ENCODE peak calls at places on chromosome 14, in ten cellular contexts. One of them, this sample, is unnamed.

GRCh38 chr14:36582011-36582873 is at the start of gene NKX2-8:
- DNase-seq in A549: peak
- DNase-seq in kidney epithelial cell: no peak
- DNase-seq in GM12865: no peak
- DNase-seq in chondrocyte: no peak
- DNase-seq in bronchial epithelial cell: no peak
- DNase-seq in progenitor cell of endocrine pancreas: no peak
- DNase-seq in upper lobe of right lung: peak
- DNase-seq in MCF 10A: peak
- DNase-seq in body of pancreas: no peak
- DNase-seq in this sample: peak

GRCh38 chr14:105272623-105273022 is 24.3 kb downstream of the BTBD6 start:
- DNase-seq in chondrocyte: no peak
- DNase-seq in A549: no peak
- DNase-seq in GM12865: no peak
- DNase-seq in progenitor cell of endocrine pancreas: no peak
- DNase-seq in body of pancreas: peak
- DNase-seq in bronchial epithelial cell: no peak
- DNase-seq in upper lobe of right lung: no peak
- DNase-seq in kidney epithelial cell: no peak
- DNase-seq in MCF 10A: no peak
- DNase-seq in this sample: no peak

GRCh38 chr14:55600784-55601561 is 21.0 kb downstream of the KTN1 start:
- DNase-seq in bronchial epithelial cell: peak
- DNase-seq in A549: no peak
- DNase-seq in upper lobe of right lung: no peak
- DNase-seq in kidney epithelial cell: no peak
- DNase-seq in body of pancreas: no peak
- DNase-seq in chondrocyte: no peak
- DNase-seq in progenitor cell of endocrine pancreas: no peak
- DNase-seq in GM12865: no peak
- DNase-seq in MCF 10A: peak
- DNase-seq in this sample: peak

GRCh38 chr14:105939810-105940508 is 413.6 kb downstream of the TMEM121 start:
- DNase-seq in progenitor cell of endocrine pancreas: no peak
- DNase-seq in A549: no peak
- DNase-seq in bronchial epithelial cell: no peak
- DNase-seq in body of pancreas: no peak
- DNase-seq in chondrocyte: no peak
- DNase-seq in GM12865: peak
- DNase-seq in MCF 10A: no peak
- DNase-seq in kidney epithelial cell: no peak
- DNase-seq in upper lobe of right lung: no peak
- DNase-seq in this sample: no peak

GRCh38 chr14:105283899-105284298 is 16.9 kb downstream of the BRF1 start:
- DNase-seq in A549: no peak
- DNase-seq in bronchial epithelial cell: no peak
- DNase-seq in MCF 10A: no peak
- DNase-seq in GM12865: no peak
- DNase-seq in progenitor cell of endocrine pancreas: no peak
- DNase-seq in upper lobe of right lung: no peak
- DNase-seq in chondrocyte: no peak
- DNase-seq in kidney epithelial cell: no peak
- DNase-seq in body of pancreas: no peak
- DNase-seq in this sample: no peak

GRCh38 chr14:100864960-100865681 is 38.4 kb downstream of the RTL1 start:
- DNase-seq in progenitor cell of endocrine pancreas: no peak
- DNase-seq in GM12865: no peak
- DNase-seq in bronchial epithelial cell: peak
- DNase-seq in MCF 10A: no peak
- DNase-seq in chondrocyte: peak
- DNase-seq in upper lobe of right lung: peak
- DNase-seq in body of pancreas: no peak
- DNase-seq in kidney epithelial cell: no peak
- DNase-seq in A549: no peak
- DNase-seq in this sample: peak

GRCh38 chr14:99472937-99473336 is 7.7 kb downstream of the SETD3 start:
- DNase-seq in GM12865: no peak
- DNase-seq in A549: no peak
- DNase-seq in upper lobe of right lung: no peak
- DNase-seq in progenitor cell of endocrine pancreas: no peak
- DNase-seq in chondrocyte: no peak
- DNase-seq in body of pancreas: no peak
- DNase-seq in kidney epithelial cell: no peak
- DNase-seq in bronchial epithelial cell: no peak
- DNase-seq in MCF 10A: no peak
- DNase-seq in this sample: no peak

GRCh38 chr14:104784846-104785707 is 10.5 kb downstream of the AKT1 start:
- DNase-seq in kidney epithelial cell: no peak
- DNase-seq in chondrocyte: no peak
- DNase-seq in A549: no peak
- DNase-seq in MCF 10A: no peak
- DNase-seq in progenitor cell of endocrine pancreas: no peak
- DNase-seq in upper lobe of right lung: peak
- DNase-seq in bronchial epithelial cell: no peak
- DNase-seq in body of pancreas: peak
- DNase-seq in GM12865: no peak
- DNase-seq in this sample: no peak

GRCh38 chr14:75247286-75247922 is 31.2 kb upstream of the FOS start:
- DNase-seq in kidney epithelial cell: no peak
- DNase-seq in progenitor cell of endocrine pancreas: no peak
- DNase-seq in GM12865: peak
- DNase-seq in MCF 10A: no peak
- DNase-seq in chondrocyte: peak
- DNase-seq in body of pancreas: no peak
- DNase-seq in bronchial epithelial cell: no peak
- DNase-seq in A549: no peak
- DNase-seq in upper lobe of right lung: no peak
- DNase-seq in this sample: no peak

GRCh38 chr14:77097689-77098469 is at the start of gene CIPC:
- DNase-seq in body of pancreas: peak
- DNase-seq in bronchial epithelial cell: peak
- DNase-seq in progenitor cell of endocrine pancreas: peak
- DNase-seq in chondrocyte: peak
- DNase-seq in kidney epithelial cell: peak
- DNase-seq in GM12865: peak
- DNase-seq in upper lobe of right lung: peak
- DNase-seq in A549: peak
- DNase-seq in MCF 10A: peak
- DNase-seq in this sample: peak

GRCh38 chr14:90454041-90455000 is 57.5 kb downstream of the CALM1 start:
- DNase-seq in bronchial epithelial cell: peak
- DNase-seq in upper lobe of right lung: peak
- DNase-seq in chondrocyte: no peak
- DNase-seq in MCF 10A: peak
- DNase-seq in A549: peak
- DNase-seq in progenitor cell of endocrine pancreas: peak
- DNase-seq in body of pancreas: peak
- DNase-seq in kidney epithelial cell: peak
- DNase-seq in GM12865: peak
- DNase-seq in this sample: peak

GRCh38 chr14:68951051-68951797 is 27.9 kb downstream of the ACTN1 start:
- DNase-seq in A549: peak
- DNase-seq in upper lobe of right lung: peak
- DNase-seq in kidney epithelial cell: peak
- DNase-seq in GM12865: no peak
- DNase-seq in chondrocyte: peak
- DNase-seq in progenitor cell of endocrine pancreas: no peak
- DNase-seq in bronchial epithelial cell: peak
- DNase-seq in body of pancreas: peak
- DNase-seq in MCF 10A: peak
- DNase-seq in this sample: peak

GRCh38 chr14:20723458-20723857 is 22.2 kb upstream of the EDDM3A start:
- DNase-seq in upper lobe of right lung: no peak
- DNase-seq in progenitor cell of endocrine pancreas: no peak
- DNase-seq in chondrocyte: no peak
- DNase-seq in body of pancreas: no peak
- DNase-seq in kidney epithelial cell: no peak
- DNase-seq in GM12865: no peak
- DNase-seq in A549: no peak
- DNase-seq in MCF 10A: no peak
- DNase-seq in bronchial epithelial cell: no peak
- DNase-seq in this sample: no peak

GRCh38 chr14:21476526-21476924 is 234 bp downstream of the RAB2B start:
- DNase-seq in kidney epithelial cell: no peak
- DNase-seq in A549: peak
- DNase-seq in body of pancreas: peak
- DNase-seq in bronchial epithelial cell: peak
- DNase-seq in MCF 10A: peak
- DNase-seq in chondrocyte: no peak
- DNase-seq in progenitor cell of endocrine pancreas: peak
- DNase-seq in upper lobe of right lung: peak
- DNase-seq in GM12865: no peak
- DNase-seq in this sample: peak

DNA sequence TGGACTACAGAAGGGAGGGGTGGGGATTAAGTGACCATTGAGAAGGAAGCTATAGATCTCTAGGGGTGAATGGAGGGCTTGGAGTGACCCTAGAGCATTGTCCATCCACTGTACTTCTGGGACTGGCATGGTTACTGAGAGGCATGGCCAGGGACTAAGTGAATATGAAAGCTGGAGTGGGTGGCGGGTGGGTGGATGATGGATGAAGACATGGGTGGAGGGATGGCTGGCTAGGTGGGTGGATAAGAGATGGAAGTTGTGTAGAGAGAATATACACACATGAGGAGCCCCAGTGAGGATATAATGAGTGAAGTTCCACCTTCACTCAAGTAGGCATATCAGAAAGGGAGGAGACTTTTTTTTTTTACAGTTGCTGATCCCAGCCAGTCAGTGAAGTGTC is 65.5 kb upstream of the NRXN3 start:
- DNase-seq in upper lobe of right lung: no peak
- DNase-seq in progenitor cell of endocrine pancreas: no peak
- DNase-seq in chondrocyte: no peak
- DNase-seq in bronchial epithelial cell: no peak
- DNase-seq in GM12865: no peak
- DNase-seq in A549: no peak
- DNase-seq in MCF 10A: no peak
- DNase-seq in kidney epithelial cell: no peak
- DNase-seq in body of pancreas: no peak
- DNase-seq in this sample: no peak
- TF ChIP-seq CTCF in upper lobe of right lung: no peak
- TF ChIP-seq CTCF in progenitor cell of endocrine pancreas: no peak
- TF ChIP-seq CTCF in chondrocyte: no peak
- TF ChIP-seq CTCF in bronchial epithelial cell: no peak
- TF ChIP-seq CTCF in GM12865: no peak
- TF ChIP-seq CTCF in A549: no peak
- TF ChIP-seq CTCF in MCF 10A: no peak
- TF ChIP-seq CTCF in kidney epithelial cell: no peak
- TF ChIP-seq CTCF in body of pancreas: no peak
- TF ChIP-seq CTCF in this sample: no peak

DNA sequence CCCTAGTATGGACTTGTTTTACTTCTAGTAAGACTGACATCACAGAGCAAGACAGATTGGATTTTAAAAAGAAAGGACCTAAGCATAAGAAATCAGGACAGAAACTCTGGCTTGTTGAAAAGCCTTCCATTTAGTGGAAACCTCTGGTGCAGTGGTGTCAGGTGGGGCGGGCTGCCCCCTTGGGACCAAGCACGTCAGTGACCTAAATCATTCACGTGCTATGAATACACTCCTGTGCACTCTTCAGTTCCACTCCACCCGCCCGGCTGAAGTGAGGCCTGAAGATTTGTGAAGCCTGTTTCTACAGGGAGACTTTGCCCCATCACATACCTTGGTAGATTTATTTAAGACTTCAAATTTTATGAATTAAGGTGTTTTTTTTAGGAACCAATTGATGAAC is 58.2 kb upstream of the STRN3 start:
- DNase-seq in GM12865: peak
- DNase-seq in body of pancreas: no peak
- DNase-seq in bronchial epithelial cell: no peak
- DNase-seq in MCF 10A: no peak
- DNase-seq in A549: no peak
- DNase-seq in kidney epithelial cell: no peak
- DNase-seq in progenitor cell of endocrine pancreas: no peak
- DNase-seq in upper lobe of right lung: no peak
- DNase-seq in chondrocyte: no peak
- DNase-seq in this sample: no peak
- TF ChIP-seq CTCF in GM12865: no peak
- TF ChIP-seq CTCF in body of pancreas: no peak
- TF ChIP-seq CTCF in bronchial epithelial cell: no peak
- TF ChIP-seq CTCF in MCF 10A: no peak
- TF ChIP-seq CTCF in A549: no peak
- TF ChIP-seq CTCF in kidney epithelial cell: no peak
- TF ChIP-seq CTCF in progenitor cell of endocrine pancreas: peak
- TF ChIP-seq CTCF in upper lobe of right lung: no peak
- TF ChIP-seq CTCF in chondrocyte: no peak
- TF ChIP-seq CTCF in this sample: no peak

GRCh38 chr14:64465208-64465821 is at the start of gene AKAP5:
- DNase-seq in upper lobe of right lung: peak
- DNase-seq in A549: peak
- DNase-seq in bronchial epithelial cell: peak
- DNase-seq in progenitor cell of endocrine pancreas: peak
- DNase-seq in kidney epithelial cell: no peak
- DNase-seq in chondrocyte: no peak
- DNase-seq in MCF 10A: peak
- DNase-seq in body of pancreas: peak
- DNase-seq in GM12865: peak
- DNase-seq in this sample: peak

GRCh38 chr14:64464695-64465094 is 604 bp upstream of the AKAP5 start:
- DNase-seq in progenitor cell of endocrine pancreas: no peak
- DNase-seq in chondrocyte: no peak
- DNase-seq in A549: no peak
- DNase-seq in kidney epithelial cell: no peak
- DNase-seq in GM12865: peak
- DNase-seq in upper lobe of right lung: no peak
- DNase-seq in body of pancreas: no peak
- DNase-seq in bronchial epithelial cell: no peak
- DNase-seq in MCF 10A: peak
- DNase-seq in this sample: no peak

GRCh38 chr14:64463873-64464272 is 1.4 kb upstream of the AKAP5 start:
- DNase-seq in body of pancreas: no peak
- DNase-seq in GM12865: no peak
- DNase-seq in upper lobe of right lung: no peak
- DNase-seq in kidney epithelial cell: no peak
- DNase-seq in chondrocyte: no peak
- DNase-seq in A549: no peak
- DNase-seq in bronchial epithelial cell: no peak
- DNase-seq in progenitor cell of endocrine pancreas: no peak
- DNase-seq in MCF 10A: no peak
- DNase-seq in this sample: no peak

GRCh38 chr14:64467131-64467530 is 1.8 kb downstream of the AKAP5 start:
- DNase-seq in GM12865: no peak
- DNase-seq in upper lobe of right lung: no peak
- DNase-seq in MCF 10A: no peak
- DNase-seq in body of pancreas: no peak
- DNase-seq in kidney epithelial cell: no peak
- DNase-seq in bronchial epithelial cell: no peak
- DNase-seq in A549: no peak
- DNase-seq in progenitor cell of endocrine pancreas: no peak
- DNase-seq in chondrocyte: no peak
- DNase-seq in this sample: no peak

GRCh38 chr14:64465856-64466554 is 706 bp downstream of the AKAP5 start:
- DNase-seq in progenitor cell of endocrine pancreas: no peak
- DNase-seq in GM12865: no peak
- DNase-seq in upper lobe of right lung: no peak
- DNase-seq in chondrocyte: no peak
- DNase-seq in bronchial epithelial cell: peak
- DNase-seq in kidney epithelial cell: no peak
- DNase-seq in MCF 10A: peak
- DNase-seq in A549: peak
- DNase-seq in body of pancreas: peak
- DNase-seq in this sample: peak
- TF ChIP-seq CTCF in progenitor cell of endocrine pancreas: peak
- TF ChIP-seq CTCF in GM12865: no peak
- TF ChIP-seq CTCF in upper lobe of right lung: peak
- TF ChIP-seq CTCF in chondrocyte: peak
- TF ChIP-seq CTCF in bronchial epithelial cell: no peak
- TF ChIP-seq CTCF in kidney epithelial cell: peak
- TF ChIP-seq CTCF in MCF 10A: no peak
- TF ChIP-seq CTCF in A549: no peak
- TF ChIP-seq CTCF in body of pancreas: peak
- TF ChIP-seq CTCF in this sample: no peak

GRCh38 chr14:65937079-65937803 is 524.7 kb downstream of the FUT8 start:
- DNase-seq in kidney epithelial cell: no peak
- DNase-seq in GM12865: no peak
- DNase-seq in progenitor cell of endocrine pancreas: no peak
- DNase-seq in upper lobe of right lung: no peak
- DNase-seq in chondrocyte: no peak
- DNase-seq in A549: no peak
- DNase-seq in MCF 10A: no peak
- DNase-seq in bronchial epithelial cell: no peak
- DNase-seq in body of pancreas: no peak
- DNase-seq in this sample: no peak
- TF ChIP-seq CTCF in kidney epithelial cell: no peak
- TF ChIP-seq CTCF in GM12865: no peak
- TF ChIP-seq CTCF in progenitor cell of endocrine pancreas: no peak
- TF ChIP-seq CTCF in upper lobe of right lung: no peak
- TF ChIP-seq CTCF in chondrocyte: no peak
- TF ChIP-seq CTCF in A549: no peak
- TF ChIP-seq CTCF in MCF 10A: no peak
- TF ChIP-seq CTCF in bronchial epithelial cell: no peak
- TF ChIP-seq CTCF in body of pancreas: no peak
- TF ChIP-seq CTCF in this sample: no peak